ENCODE peak calls at places on chromosome 18, in five cellular contexts. Q is GM12878, H is K562, G is HepG2, Y is SK-N-SH. C is an unnamed sample.

GRCh38 chr18:8669571-8669970 is 35.8 kb upstream of the MTCL1 start:
- DNase-seq in Q (no peak), H (no peak), G (no peak), Y (no peak), C (no peak)

GRCh38 chr18:49565656-49566055 is 3.8 kb downstream of the LIPG start:
- DNase-seq in Q (no peak), H (no peak), G (no peak), Y (peak), C (no peak)

GRCh38 chr18:8614875-8615274 is 5.6 kb downstream of the RAB12 start:
- DNase-seq in Q (no peak), H (no peak), G (no peak), Y (peak), C (peak)

GRCh38 chr18:8962192-8962772 is 140.2 kb upstream of the NDUFV2 start:
- DNase-seq in Q (no peak), H (no peak), G (no peak), Y (no peak), C (no peak)

GRCh38 chr18:50654658-50655550 is 95.0 kb downstream of the MAPK4 start:
- DNase-seq in Q (no peak), H (no peak), G (peak), Y (no peak), C (no peak)

GRCh38 chr18:58096658-58097057 is 52.6 kb downstream of the NEDD4L start:
- DNase-seq in Q (no peak), H (no peak), G (no peak), Y (no peak), C (no peak)

GRCh38 chr18:37450434-37451133 is 115.0 kb downstream of the CELF4 start:
- DNase-seq in Q (no peak), H (no peak), G (no peak), Y (peak), C (no peak)

GRCh38 chr18:9905401-9905922 is 8.4 kb upstream of the VAPA start:
- DNase-seq in Q (no peak), H (peak), G (peak), Y (peak), C (no peak)

GRCh38 chr18:45284174-45284573 is 331.1 kb upstream of the SLC14A2 start:
- DNase-seq in Q (no peak), H (no peak), G (no peak), Y (no peak), C (peak)

GRCh38 chr18:36850527-36851201 is 21.7 kb downstream of the KIAA1328 start:
- DNase-seq in Q (no peak), H (peak), G (peak), Y (no peak), C (no peak)

GRCh38 chr18:33578371-33579146 is 540 bp downstream of the ASXL3 start:
- DNase-seq in Q (no peak), H (no peak), G (peak), Y (no peak), C (no peak)

GRCh38 chr18:8450013-8450412 is 159.2 kb upstream of the RAB12 start:
- DNase-seq in Q (no peak), H (peak), G (no peak), Y (no peak), C (no peak)

GRCh38 chr18:31156831-31157763 is 5.6 kb downstream of the DSC1 start:
- DNase-seq in Q (no peak), H (no peak), G (no peak), Y (no peak), C (no peak)

DNA sequence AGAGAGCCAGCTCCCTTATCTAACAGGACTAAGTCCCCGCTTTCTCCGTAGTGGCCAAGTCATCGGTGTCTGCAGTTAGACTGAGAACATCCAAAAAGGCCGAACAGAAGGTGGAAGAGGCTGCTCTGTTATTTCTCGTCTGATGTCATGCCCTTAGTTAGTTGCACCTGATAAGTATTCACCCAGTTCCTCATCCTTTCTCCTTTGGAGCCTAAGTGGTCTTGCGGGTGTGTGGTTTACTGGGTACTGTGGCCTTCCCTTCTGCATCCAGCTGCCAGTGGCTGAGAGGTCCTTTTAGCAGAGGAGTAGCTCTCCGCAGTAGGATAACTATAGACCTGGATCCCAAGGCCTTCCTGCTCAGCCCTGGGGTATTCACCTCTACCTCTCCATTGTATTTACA is 211.6 kb downstream of the BCL2 start:
- DNase-seq in Q (no peak), H (no peak), G (no peak), Y (no peak), C (no peak)
- TF ChIP-seq GABPA in Q (no peak), H (no peak), G (no peak), Y (no peak), C (no peak)

GRCh38 chr18:41323044-41323443 is 632.0 kb upstream of the PIK3C3 start:
- DNase-seq in Q (no peak), H (no peak), G (no peak), Y (no peak), C (no peak)

GRCh38 chr18:41320090-41320489 is 634.9 kb upstream of the PIK3C3 start:
- DNase-seq in Q (no peak), H (no peak), G (no peak), Y (no peak), C (no peak)

GRCh38 chr18:41326311-41326710 is 628.7 kb upstream of the PIK3C3 start:
- DNase-seq in Q (no peak), H (no peak), G (no peak), Y (no peak), C (no peak)

GRCh38 chr18:41324934-41325333 is 630.1 kb upstream of the PIK3C3 start:
- DNase-seq in Q (no peak), H (no peak), G (no peak), Y (no peak), C (no peak)

GRCh38 chr18:41324020-41324791 is 630.8 kb upstream of the PIK3C3 start:
- DNase-seq in Q (no peak), H (no peak), G (no peak), Y (no peak), C (no peak)
- H3K27ac ChIP-seq in Q (no peak), H (no peak), G (no peak), Y (no peak), C (no peak)

GRCh38 chr18:74949611-74950010 is 259.3 kb downstream of the PTGR3 start:
- DNase-seq in Q (no peak), H (no peak), G (no peak), Y (no peak), C (no peak)
- TF ChIP-seq GABPA in Q (no peak), H (no peak), G (no peak), Y (no peak), C (no peak)

GRCh38 chr18:13275075-13275474 is 56.5 kb downstream of the LDLRAD4 start:
- DNase-seq in Q (no peak), H (no peak), G (no peak), Y (no peak), C (no peak)

GRCh38 chr18:13270279-13270911 is 51.8 kb downstream of the LDLRAD4 start:
- DNase-seq in Q (no peak), H (no peak), G (no peak), Y (no peak), C (no peak)

GRCh38 chr18:13273800-13274199 is 55.2 kb downstream of the LDLRAD4 start:
- DNase-seq in Q (no peak), H (no peak), G (no peak), Y (no peak), C (no peak)

GRCh38 chr18:13271512-13271911 is 53.0 kb downstream of the LDLRAD4 start:
- DNase-seq in Q (no peak), H (no peak), G (peak), Y (no peak), C (no peak)

DNA sequence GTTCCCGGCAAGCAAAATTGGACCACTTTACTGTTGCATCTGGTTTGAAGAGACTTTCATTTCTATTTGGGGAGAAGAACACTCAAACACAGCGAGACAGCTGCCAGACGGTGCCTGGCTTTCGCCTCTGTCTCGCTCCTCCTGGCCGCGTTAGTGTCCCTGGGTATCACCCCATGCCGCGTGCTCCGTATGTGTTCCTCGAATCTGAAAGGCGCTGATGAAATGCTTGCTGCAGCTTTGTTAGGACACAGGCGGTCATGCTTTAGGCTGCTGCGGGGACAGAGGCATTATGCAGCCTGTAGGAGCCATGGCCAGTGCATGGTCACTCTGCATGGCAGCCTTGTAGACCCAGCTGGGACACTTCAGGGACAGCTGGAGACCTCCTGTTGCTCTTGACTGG is 53.9 kb downstream of the LDLRAD4 start:
- DNase-seq in Q (no peak), H (no peak), G (no peak), Y (no peak), C (no peak)
- H3K27ac ChIP-seq in Q (no peak), H (no peak), G (no peak), Y (no peak), C (no peak)

GRCh38 chr18:59628995-59629394 is 68.2 kb downstream of the CCBE1 start:
- DNase-seq in Q (no peak), H (no peak), G (no peak), Y (no peak), C (no peak)
- TF ChIP-seq GABPA in Q (no peak), H (no peak), G (no peak), Y (no peak), C (no peak)

GRCh38 chr18:11147962-11148654 is 1.3 kb downstream of the PIEZO2 start:
- DNase-seq in Q (no peak), H (no peak), G (no peak), Y (no peak), C (no peak)
- H3K27ac ChIP-seq in Q (peak), H (no peak), G (no peak), Y (no peak), C (no peak)

DNA sequence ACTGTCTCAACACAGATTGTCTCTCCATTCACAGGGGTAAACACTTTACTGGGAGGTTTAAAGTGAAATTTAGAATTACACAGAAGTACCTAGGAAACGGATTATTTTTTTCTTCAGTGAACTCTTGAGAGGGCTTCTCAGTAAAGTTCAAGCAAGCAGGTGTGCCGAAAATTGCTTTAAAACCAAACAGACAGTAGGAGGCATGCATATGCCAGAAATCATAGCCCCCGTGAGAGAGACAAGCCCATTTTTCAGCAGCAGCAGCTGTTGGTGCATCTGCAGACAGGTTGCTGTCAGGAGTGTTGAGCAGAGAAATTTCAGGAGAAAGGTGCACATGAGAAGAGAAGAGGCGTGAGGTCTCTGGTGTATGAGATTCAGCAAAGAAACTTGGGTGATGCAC is 2115.5 kb upstream of the CELF4 start:
- DNase-seq in Q (no peak), H (no peak), G (no peak), Y (peak), C (no peak)
- TF ChIP-seq GABPA in Q (no peak), H (no peak), G (no peak), Y (no peak), C (no peak)

GRCh38 chr18:54960197-54960596 is 936 bp upstream of the CCDC68 start:
- DNase-seq in Q (no peak), H (no peak), G (no peak), Y (no peak), C (no peak)

GRCh38 chr18:54957987-54958386 is 1.3 kb downstream of the CCDC68 start:
- DNase-seq in Q (no peak), H (no peak), G (no peak), Y (no peak), C (no peak)

GRCh38 chr18:54956506-54956905 is 2.8 kb downstream of the CCDC68 start:
- DNase-seq in Q (no peak), H (no peak), G (no peak), Y (peak), C (no peak)

GRCh38 chr18:54958711-54959625 is at the start of gene CCDC68:
- DNase-seq in Q (no peak), H (peak), G (peak), Y (no peak), C (no peak)

DNA sequence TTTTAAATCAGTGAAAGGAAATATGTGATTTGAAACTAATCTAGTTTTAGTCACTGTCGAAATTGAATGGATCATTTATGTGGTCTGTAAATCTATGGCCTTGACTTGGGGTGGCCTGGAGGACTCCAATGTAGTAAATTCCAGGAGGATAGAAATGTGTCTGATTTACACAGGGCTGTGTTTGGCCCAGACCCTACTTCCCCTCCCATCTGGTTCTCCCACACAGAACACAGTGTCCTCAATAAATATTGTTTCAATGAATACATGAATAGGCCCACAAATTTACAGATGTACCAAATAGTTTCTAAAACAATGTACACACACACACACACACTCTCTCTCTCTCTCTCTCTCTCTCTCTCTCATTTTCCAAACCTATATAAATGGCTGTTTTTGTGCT is 2.0 kb downstream of the CCDC68 start:
- DNase-seq in Q (no peak), H (no peak), G (peak), Y (peak), C (no peak)
- H3K27ac ChIP-seq in Q (no peak), H (no peak), G (no peak), Y (peak), C (no peak)

GRCh38 chr18:48073231-48073930 is 142.9 kb upstream of the SMAD2 start:
- DNase-seq in Q (no peak), H (no peak), G (no peak), Y (peak), C (no peak)

GRCh38 chr18:48077291-48077690 is 146.8 kb upstream of the SMAD2 start:
- DNase-seq in Q (no peak), H (no peak), G (no peak), Y (no peak), C (no peak)

GRCh38 chr18:48076461-48076860 is 146.0 kb upstream of the SMAD2 start:
- DNase-seq in Q (no peak), H (no peak), G (no peak), Y (no peak), C (no peak)

GRCh38 chr18:48075707-48076093 is 145.2 kb upstream of the SMAD2 start:
- DNase-seq in Q (no peak), H (no peak), G (no peak), Y (no peak), C (no peak)

GRCh38 chr18:48074929-48075706 is 144.7 kb upstream of the SMAD2 start:
- DNase-seq in Q (no peak), H (no peak), G (no peak), Y (no peak), C (no peak)
- TF ChIP-seq GABPA in Q (no peak), H (no peak), G (no peak), Y (no peak), C (no peak)

C was measured in HL-60.